ENCODE peak calls at places on chromosome 1, in nine cellular contexts. V, A, O, I, R, N, G, L and D are unnamed samples.

GRCh38 chr1:230977781-230978490 is 725 bp downstream of the TTC13 start:
- DNase-seq in V (no peak), A (peak), O (peak), I (peak), R (peak), N (peak), G (no peak), L (peak), D (peak)

GRCh38 chr1:221725683-221726330 is 16.1 kb downstream of the DUSP10 start:
- DNase-seq in V (peak), A (no peak), O (peak), I (no peak), R (peak), N (no peak), G (peak), L (no peak), D (no peak)

GRCh38 chr1:94801919-94802546 is 18.1 kb upstream of the SLC44A3 start:
- DNase-seq in V (peak), A (peak), O (peak), I (peak), R (peak), N (peak), G (peak), L (peak), D (peak)

GRCh38 chr1:197440730-197441129 is 172.7 kb downstream of the CRB1 start:
- DNase-seq in V (no peak), A (no peak), O (peak), I (no peak), R (peak), N (no peak), G (no peak), L (no peak), D (no peak)

GRCh38 chr1:230495891-230496385 is 69.8 kb upstream of the PGBD5 start:
- DNase-seq in V (no peak), A (no peak), O (no peak), I (no peak), R (peak), N (peak), G (no peak), L (peak), D (no peak)

GRCh38 chr1:67700692-67701410 is 15.8 kb downstream of the GADD45A start:
- DNase-seq in V (no peak), A (no peak), O (peak), I (no peak), R (peak), N (peak), G (no peak), L (no peak), D (peak)

GRCh38 chr1:19620786-19621185 is 23.3 kb upstream of the NBL1 start:
- DNase-seq in V (peak), A (no peak), O (peak), I (no peak), R (no peak), N (no peak), G (peak), L (no peak), D (no peak)

GRCh38 chr1:228689255-228689654 is 46.0 kb upstream of the RHOU start:
- DNase-seq in V (no peak), A (no peak), O (no peak), I (no peak), R (no peak), N (no peak), G (no peak), L (no peak), D (no peak)

GRCh38 chr1:75174031-75174760 is 40.0 kb downstream of the LHX8 start:
- DNase-seq in V (no peak), A (no peak), O (no peak), I (no peak), R (peak), N (no peak), G (no peak), L (no peak), D (no peak)

GRCh38 chr1:10823000-10823401 is 26.6 kb upstream of the CASZ1 start:
- DNase-seq in V (no peak), A (peak), O (peak), I (peak), R (peak), N (no peak), G (no peak), L (no peak), D (no peak)

GRCh38 chr1:221742555-221743415 is 896 bp upstream of the DUSP10 start:
- DNase-seq in V (peak), A (peak), O (peak), I (peak), R (peak), N (peak), G (peak), L (peak), D (peak)

GRCh38 chr1:54084794-54085193 is 31.4 kb downstream of the TCEANC2 start:
- DNase-seq in V (no peak), A (no peak), O (no peak), I (no peak), R (no peak), N (no peak), G (no peak), L (no peak), D (no peak)

GRCh38 chr1:247347395-247348222 is 15.9 kb upstream of the ZNF496 start:
- DNase-seq in V (no peak), A (peak), O (no peak), I (no peak), R (no peak), N (no peak), G (no peak), L (no peak), D (peak)

GRCh38 chr1:55378582-55378981 is 163.4 kb upstream of the USP24 start:
- DNase-seq in V (no peak), A (no peak), O (peak), I (peak), R (peak), N (peak), G (peak), L (peak), D (peak)

GRCh38 chr1:101567582-101568189 is 330.9 kb downstream of the S1PR1 start:
- DNase-seq in V (no peak), A (peak), O (peak), I (no peak), R (peak), N (peak), G (peak), L (peak), D (peak)

GRCh38 chr1:45050931-45051748 is 39.1 kb downstream of the UROD start:
- DNase-seq in V (no peak), A (no peak), O (no peak), I (no peak), R (no peak), N (no peak), G (no peak), L (no peak), D (peak)

GRCh38 chr1:153260980-153261792 is 1.7 kb downstream of the LORICRIN start:
- DNase-seq in V (no peak), A (peak), O (peak), I (no peak), R (no peak), N (no peak), G (peak), L (peak), D (peak)

GRCh38 chr1:170530972-170531757 is 801 bp upstream of the GORAB start:
- DNase-seq in V (no peak), A (peak), O (no peak), I (no peak), R (no peak), N (peak), G (no peak), L (peak), D (no peak)

GRCh38 chr1:39672551-39672947 is 642 bp upstream of the NT5C1A start:
- DNase-seq in V (no peak), A (no peak), O (no peak), I (no peak), R (no peak), N (no peak), G (no peak), L (peak), D (peak)
- TF ChIP-seq CTCF in V (peak), A (peak), O (peak), I (no peak), R (peak), N (no peak), G (peak), L (peak), D (peak)

GRCh38 chr1:91500756-91501526 is at the start of gene CDC7:
- DNase-seq in V (peak), A (peak), O (peak), I (peak), R (peak), N (peak), G (peak), L (peak), D (peak)

GRCh38 chr1:91499904-91500755 is 521 bp upstream of the CDC7 start:
- DNase-seq in V (no peak), A (no peak), O (no peak), I (no peak), R (no peak), N (no peak), G (no peak), L (no peak), D (no peak)

GRCh38 chr1:91502882-91503184 is 2.2 kb downstream of the CDC7 start:
- DNase-seq in V (no peak), A (no peak), O (peak), I (no peak), R (peak), N (peak), G (peak), L (peak), D (no peak)

GRCh38 chr1:91502138-91502881 is 1.7 kb downstream of the CDC7 start:
- DNase-seq in V (no peak), A (no peak), O (no peak), I (no peak), R (peak), N (no peak), G (no peak), L (no peak), D (no peak)

DNA sequence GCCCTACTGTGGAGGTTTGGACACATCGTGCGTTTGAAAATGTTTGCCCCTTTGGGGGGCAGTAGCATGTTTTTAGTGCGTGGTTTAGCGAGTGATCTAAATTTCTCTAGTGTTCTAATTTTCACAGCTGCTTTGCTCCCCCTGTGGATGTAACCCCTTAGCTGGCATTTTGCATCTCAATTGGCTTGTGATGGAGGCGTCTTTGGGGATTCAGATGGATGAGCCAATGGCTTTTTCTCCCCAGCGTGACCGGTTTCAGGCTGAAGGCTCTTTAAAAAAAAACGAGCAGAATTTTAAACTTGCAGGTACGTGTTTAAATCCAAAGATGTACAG is 842 bp downstream of the CDC7 start:
- DNase-seq in V (no peak), A (no peak), O (peak), I (no peak), R (peak), N (no peak), G (peak), L (peak), D (peak)
- TF ChIP-seq CTCF in V (peak), A (no peak), O (no peak), I (no peak), R (no peak), N (no peak), G (peak), L (no peak), D (no peak)

DNA sequence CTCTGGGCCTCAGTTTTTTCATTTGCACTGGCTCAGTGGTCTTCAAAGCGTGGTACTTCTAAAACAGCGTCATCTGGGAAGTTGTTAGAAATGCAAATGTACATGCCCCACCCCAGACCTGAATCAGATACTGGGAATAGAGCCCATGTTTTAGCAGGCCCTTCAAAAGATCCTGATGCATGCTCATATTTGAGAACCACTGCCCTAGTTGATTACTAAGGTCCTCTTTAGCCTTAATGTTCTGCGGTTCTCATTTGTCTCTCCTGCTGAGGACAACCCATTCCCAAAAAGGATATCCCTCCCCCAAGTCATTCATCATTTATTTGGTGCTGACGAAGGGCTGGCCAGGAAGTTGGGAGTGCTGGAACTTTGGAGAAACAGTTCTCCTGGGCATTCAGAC is 92.4 kb upstream of the RALGPS2 start:
- DNase-seq in V (peak), A (no peak), O (peak), I (no peak), R (peak), N (no peak), G (no peak), L (no peak), D (no peak)
- TF ChIP-seq CTCF in V (no peak), A (no peak), O (no peak), I (no peak), R (no peak), N (no peak), G (no peak), L (no peak), D (no peak)

DNA sequence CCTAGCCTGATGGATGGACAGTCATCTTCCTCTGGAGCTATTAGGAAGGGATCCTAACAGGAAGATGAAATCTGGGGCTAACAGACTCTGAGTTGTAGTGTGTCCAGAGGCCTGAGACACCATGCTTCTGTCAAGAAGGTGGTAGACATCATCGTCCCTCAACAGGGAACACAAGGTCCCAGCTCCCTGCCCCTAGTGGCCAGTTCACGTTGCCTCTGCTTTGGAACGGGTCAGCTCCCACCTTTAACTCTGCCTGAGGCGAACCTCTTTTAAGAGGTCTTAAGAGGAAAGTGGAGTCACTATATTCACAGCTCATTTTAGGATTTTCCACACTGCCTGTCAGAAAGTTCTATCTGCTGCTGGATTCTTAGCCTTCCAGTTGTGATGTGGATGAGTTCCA is 28.3 kb downstream of the LRRC71 start:
- DNase-seq in V (no peak), A (no peak), O (no peak), I (no peak), R (no peak), N (peak), G (no peak), L (no peak), D (no peak)
- TF ChIP-seq CTCF in V (peak), A (no peak), O (no peak), I (no peak), R (peak), N (peak), G (no peak), L (peak), D (no peak)

GRCh38 chr1:6638226-6638625 is 13.6 kb downstream of the THAP3 start:
- DNase-seq in V (no peak), A (peak), O (peak), I (peak), R (no peak), N (no peak), G (peak), L (no peak), D (no peak)

GRCh38 chr1:6635161-6635909 is 10.7 kb downstream of the THAP3 start:
- DNase-seq in V (no peak), A (no peak), O (no peak), I (no peak), R (no peak), N (no peak), G (no peak), L (no peak), D (no peak)

GRCh38 chr1:6637770-6638169 is 13.1 kb downstream of the THAP3 start:
- DNase-seq in V (no peak), A (no peak), O (no peak), I (no peak), R (no peak), N (no peak), G (no peak), L (no peak), D (no peak)

GRCh38 chr1:6634278-6635052 is 9.8 kb downstream of the THAP3 start:
- DNase-seq in V (no peak), A (peak), O (peak), I (peak), R (peak), N (peak), G (peak), L (peak), D (peak)

GRCh38 chr1:6635910-6636760 is 11.5 kb downstream of the THAP3 start:
- DNase-seq in V (no peak), A (no peak), O (no peak), I (no peak), R (no peak), N (no peak), G (no peak), L (no peak), D (no peak)
- TF ChIP-seq CTCF in V (no peak), A (no peak), O (no peak), I (no peak), R (no peak), N (no peak), G (no peak), L (no peak), D (no peak)